ENCODE peak calls at places on chromosomes 13 and 19, in six cellular contexts. One of them, this sample, is unnamed.

GRCh38 chr19:53971608-53972007 is 8.9 kb downstream of the CACNG8 start:
- DNase-seq in SK-N-SH: no peak
- DNase-seq in neural progenitor cell: no peak
- DNase-seq in PC-3: no peak
- DNase-seq in GM23248: no peak
- DNase-seq in PC-9: no peak
- DNase-seq in this sample: peak; percentile 30

GRCh38 chr13:44309771-44310767 is 63.6 kb upstream of the SERP2 start:
- DNase-seq in GM23248: no peak
- DNase-seq in neural progenitor cell: no peak
- DNase-seq in PC-9: no peak
- DNase-seq in PC-3: peak; percentile 68
- DNase-seq in SK-N-SH: no peak
- DNase-seq in this sample: no peak

GRCh38 chr13:108682714-108683113 is 53.3 kb downstream of the MYO16 start:
- DNase-seq in PC-3: no peak
- DNase-seq in SK-N-SH: no peak
- DNase-seq in GM23248: no peak
- DNase-seq in PC-9: no peak
- DNase-seq in neural progenitor cell: no peak
- DNase-seq in this sample: no peak

GRCh38 chr13:41267106-41267505 is 3.7 kb upstream of the MTRF1 start:
- DNase-seq in PC-3: no peak
- DNase-seq in GM23248: peak; percentile 10
- DNase-seq in neural progenitor cell: no peak
- DNase-seq in SK-N-SH: no peak
- DNase-seq in PC-9: no peak
- DNase-seq in this sample: no peak

GRCh38 chr19:30309983-30310805 is 62.0 kb upstream of the ZNF536 start:
- DNase-seq in GM23248: no peak
- DNase-seq in neural progenitor cell: no peak
- DNase-seq in PC-9: no peak
- DNase-seq in SK-N-SH: no peak
- DNase-seq in PC-3: no peak
- DNase-seq in this sample: no peak

GRCh38 chr19:30095171-30095570 is 153.1 kb downstream of the URI1 start:
- DNase-seq in SK-N-SH: no peak
- DNase-seq in PC-9: no peak
- DNase-seq in neural progenitor cell: no peak
- DNase-seq in GM23248: no peak
- DNase-seq in PC-3: no peak
- DNase-seq in this sample: no peak

GRCh38 chr13:41064493-41064892 is 3.2 kb downstream of the WBP4 start:
- DNase-seq in GM23248: peak; percentile 87
- DNase-seq in PC-3: peak; percentile 68
- DNase-seq in PC-9: peak; percentile 47
- DNase-seq in neural progenitor cell: no peak
- DNase-seq in SK-N-SH: no peak
- DNase-seq in this sample: no peak

GRCh38 chr19:29367701-29368306 is 154.9 kb upstream of the UQCRFS1 start:
- DNase-seq in GM23248: no peak
- DNase-seq in SK-N-SH: no peak
- DNase-seq in PC-3: no peak
- DNase-seq in PC-9: no peak
- DNase-seq in neural progenitor cell: no peak
- DNase-seq in this sample: peak; percentile 22

GRCh38 chr13:29428992-29429315 is 166.5 kb downstream of the SLC7A1 start:
- DNase-seq in GM23248: no peak
- DNase-seq in SK-N-SH: no peak
- DNase-seq in neural progenitor cell: no peak
- DNase-seq in PC-9: no peak
- DNase-seq in PC-3: no peak
- DNase-seq in this sample: no peak

GRCh38 chr13:61162106-61162505 is 253.5 kb downstream of the PCDH20 start:
- DNase-seq in SK-N-SH: no peak
- DNase-seq in neural progenitor cell: no peak
- DNase-seq in PC-3: no peak
- DNase-seq in PC-9: no peak
- DNase-seq in GM23248: no peak
- DNase-seq in this sample: no peak

GRCh38 chr13:41061914-41062837 is 867 bp downstream of the WBP4 start:
- DNase-seq in PC-9: peak; percentile 65
- DNase-seq in GM23248: peak; percentile 87
- DNase-seq in SK-N-SH: no peak
- DNase-seq in PC-3: peak; percentile 44
- DNase-seq in neural progenitor cell: no peak
- DNase-seq in this sample: peak; percentile 76

GRCh38 chr13:98309569-98310335 is 132.7 kb upstream of the RNF113B start:
- DNase-seq in SK-N-SH: no peak
- DNase-seq in neural progenitor cell: no peak
- DNase-seq in PC-9: no peak
- DNase-seq in PC-3: no peak
- DNase-seq in GM23248: no peak
- DNase-seq in this sample: no peak

GRCh38 chr19:15563931-15564330 is 51.1 kb upstream of the CYP4F8 start:
- DNase-seq in PC-9: no peak
- DNase-seq in GM23248: no peak
- DNase-seq in neural progenitor cell: no peak
- DNase-seq in PC-3: no peak
- DNase-seq in SK-N-SH: no peak
- DNase-seq in this sample: no peak

GRCh38 chr13:51955281-51955771 is 55.9 kb downstream of the ATP7B start:
- DNase-seq in PC-3: peak; percentile 39
- DNase-seq in PC-9: no peak
- DNase-seq in SK-N-SH: no peak
- DNase-seq in neural progenitor cell: no peak
- DNase-seq in GM23248: no peak
- DNase-seq in this sample: no peak

GRCh38 chr13:73519720-73520119 is 460.9 kb downstream of the KLF5 start:
- DNase-seq in SK-N-SH: no peak
- DNase-seq in GM23248: no peak
- DNase-seq in PC-3: no peak
- DNase-seq in neural progenitor cell: no peak
- DNase-seq in PC-9: no peak
- DNase-seq in this sample: no peak

GRCh38 chr13:111595276-111595675 is 274.8 kb downstream of the TEX29 start:
- DNase-seq in SK-N-SH: no peak
- DNase-seq in PC-3: no peak
- DNase-seq in GM23248: no peak
- DNase-seq in PC-9: no peak
- DNase-seq in neural progenitor cell: no peak
- DNase-seq in this sample: no peak
- H3F3A ChIP-seq in SK-N-SH: no peaks in the 10 kb centered on the region
- H3F3A ChIP-seq in PC-3: no peaks in the 10 kb centered on the region
- H3F3A ChIP-seq in GM23248: no peaks in the 10 kb centered on the region
- H3F3A ChIP-seq in PC-9: no peaks in the 10 kb centered on the region
- H3F3A ChIP-seq in neural progenitor cell: no peaks in the 10 kb centered on the region
- H3F3A ChIP-seq in this sample: no peaks in the 10 kb centered on the region

DNA sequence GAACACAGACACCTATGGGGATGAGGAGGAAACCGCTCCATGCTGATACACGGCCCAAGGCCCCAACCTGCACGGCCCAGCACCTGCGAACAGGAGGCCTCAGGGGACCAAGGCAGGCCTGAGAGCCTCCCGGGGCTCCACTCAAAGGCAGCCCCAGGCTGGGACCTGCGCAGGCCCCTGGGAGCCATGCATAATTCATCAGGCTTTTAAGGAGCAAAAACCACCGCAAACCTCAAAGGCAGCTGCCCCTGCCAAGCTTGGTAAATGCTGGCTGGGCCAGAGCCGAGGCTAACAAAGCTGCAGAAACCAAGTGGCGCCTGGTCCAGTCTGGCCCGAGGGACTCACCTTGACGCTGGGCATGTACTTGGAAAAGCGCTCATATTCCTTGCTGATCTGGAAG is 8.0 kb downstream of the DDX39A start:
- DNase-seq in neural progenitor cell: no peak
- DNase-seq in SK-N-SH: no peak
- DNase-seq in PC-3: no peak
- DNase-seq in GM23248: no peak
- DNase-seq in PC-9: no peak
- DNase-seq in this sample: no peak
- H3F3A ChIP-seq in neural progenitor cell: peaks cover 15% of the 10 kb centered on the region
- H3F3A ChIP-seq in SK-N-SH: peaks cover 11% of the 10 kb centered on the region
- H3F3A ChIP-seq in PC-3: peaks cover 17% of the 10 kb centered on the region
- H3F3A ChIP-seq in GM23248: peaks cover 30% of the 10 kb centered on the region
- H3F3A ChIP-seq in PC-9: peaks cover 71% of the 10 kb centered on the region
- H3F3A ChIP-seq in this sample: peaks cover 25% of the 10 kb centered on the region

DNA sequence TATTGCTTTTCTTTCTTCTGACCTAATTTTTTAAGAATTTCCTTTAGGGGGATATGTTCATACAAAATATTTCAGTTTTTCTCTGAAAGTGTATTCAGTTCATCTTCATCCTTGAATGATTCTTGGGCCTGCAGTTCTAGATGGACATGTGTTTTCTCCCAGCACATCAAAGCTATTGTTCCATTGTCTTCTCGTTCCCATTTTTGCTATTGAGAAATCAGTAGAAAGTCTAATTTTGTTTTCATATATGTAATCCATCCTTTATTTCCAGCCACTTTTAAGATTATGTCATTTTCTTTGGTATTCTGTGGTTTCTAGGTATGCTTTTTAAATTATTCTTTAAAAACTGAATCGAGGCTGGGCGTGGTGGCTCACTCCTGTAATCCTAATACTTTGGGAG is 15.8 kb upstream of the GRAMD1A start:
- DNase-seq in SK-N-SH: no peak
- DNase-seq in GM23248: no peak
- DNase-seq in neural progenitor cell: no peak
- DNase-seq in PC-3: no peak
- DNase-seq in PC-9: no peak
- DNase-seq in this sample: no peak
- H3F3A ChIP-seq in SK-N-SH: no peaks in the 10 kb centered on the region
- H3F3A ChIP-seq in GM23248: no peaks in the 10 kb centered on the region
- H3F3A ChIP-seq in neural progenitor cell: peaks cover 4% of the 10 kb centered on the region
- H3F3A ChIP-seq in PC-3: no peaks in the 10 kb centered on the region
- H3F3A ChIP-seq in PC-9: peaks cover 8% of the 10 kb centered on the region
- H3F3A ChIP-seq in this sample: no peaks in the 10 kb centered on the region

GRCh38 chr19:1606138-1606651 is 933 bp upstream of the UQCR11 start:
- DNase-seq in GM23248: no peak
- DNase-seq in PC-9: no peak
- DNase-seq in PC-3: no peak
- DNase-seq in SK-N-SH: no peak
- DNase-seq in neural progenitor cell: no peak
- DNase-seq in this sample: no peak
- H3F3A ChIP-seq in GM23248: peaks cover 12% of the 10 kb centered on the region
- H3F3A ChIP-seq in PC-9: peaks cover 23% of the 10 kb centered on the region
- H3F3A ChIP-seq in PC-3: no peaks in the 10 kb centered on the region
- H3F3A ChIP-seq in SK-N-SH: peaks cover 18% of the 10 kb centered on the region
- H3F3A ChIP-seq in neural progenitor cell: peaks cover 53% of the 10 kb centered on the region
- H3F3A ChIP-seq in this sample: peaks cover 32% of the 10 kb centered on the region

DNA sequence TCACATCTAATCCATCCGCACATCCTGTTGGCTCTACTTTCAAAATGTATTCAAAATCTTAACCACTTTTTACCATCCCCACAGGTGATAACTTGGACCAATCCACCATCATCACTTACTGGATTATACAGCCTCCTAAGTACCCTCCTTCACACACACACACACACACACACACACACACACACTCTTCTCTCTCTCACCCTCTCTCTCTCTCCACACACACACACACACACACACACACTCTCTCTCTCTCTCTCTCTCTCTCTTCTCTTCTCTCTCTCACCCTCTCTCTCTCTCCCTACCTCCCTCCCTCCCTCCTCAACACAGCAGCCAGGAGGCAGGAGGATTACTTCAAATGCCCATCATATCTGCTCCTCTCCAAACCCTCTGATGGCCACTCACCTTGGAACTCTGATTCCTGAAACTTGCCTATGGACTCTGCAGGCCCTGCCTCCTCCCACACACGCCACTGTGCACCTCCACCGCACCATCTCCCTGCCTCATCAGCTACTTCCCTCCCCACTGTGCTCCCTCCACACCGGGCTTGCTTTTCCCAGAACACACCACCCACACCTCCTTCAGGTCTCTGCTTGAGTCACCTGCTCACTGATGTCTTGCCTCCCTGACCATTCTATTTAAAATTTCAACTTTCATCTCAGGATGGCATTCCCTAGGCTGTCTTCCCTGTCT is 39.7 kb downstream of the RCBTB2 start:
- DNase-seq in PC-9: no peak
- DNase-seq in SK-N-SH: no peak
- DNase-seq in GM23248: peak; percentile 18
- DNase-seq in PC-3: no peak
- DNase-seq in neural progenitor cell: no peak
- DNase-seq in this sample: no peak
- H3F3A ChIP-seq in PC-9: peaks cover 5% of the 10 kb centered on the region
- H3F3A ChIP-seq in SK-N-SH: peaks cover 5% of the 10 kb centered on the region
- H3F3A ChIP-seq in GM23248: peaks cover 24% of the 10 kb centered on the region
- H3F3A ChIP-seq in PC-3: peaks cover 19% of the 10 kb centered on the region
- H3F3A ChIP-seq in neural progenitor cell: no peaks in the 10 kb centered on the region
- H3F3A ChIP-seq in this sample: no peaks in the 10 kb centered on the region

GRCh38 chr19:1438933-1439358 is 750 bp downstream of the RPS15 start:
- DNase-seq in PC-9: no peak
- DNase-seq in SK-N-SH: peak; percentile 64
- DNase-seq in neural progenitor cell: peak; percentile 45
- DNase-seq in GM23248: peak; percentile 44
- DNase-seq in PC-3: no peak
- DNase-seq in this sample: no peak
- H3F3A ChIP-seq in PC-9: peaks cover 71% of the 10 kb centered on the region
- H3F3A ChIP-seq in SK-N-SH: peaks cover 62% of the 10 kb centered on the region
- H3F3A ChIP-seq in neural progenitor cell: peaks cover 83% of the 10 kb centered on the region
- H3F3A ChIP-seq in GM23248: peaks cover 49% of the 10 kb centered on the region
- H3F3A ChIP-seq in PC-3: peaks cover 6% of the 10 kb centered on the region
- H3F3A ChIP-seq in this sample: peaks cover 78% of the 10 kb centered on the region

GRCh38 chr19:50414850-50415660 is 3.7 kb upstream of the SPIB start:
- DNase-seq in neural progenitor cell: peak; percentile 86
- DNase-seq in SK-N-SH: peak; percentile 92
- DNase-seq in GM23248: peak; percentile 83
- DNase-seq in PC-3: peak; percentile 24
- DNase-seq in PC-9: no peak
- DNase-seq in this sample: peak; percentile 93
- H3F3A ChIP-seq in neural progenitor cell: peaks cover 12% of the 10 kb centered on the region
- H3F3A ChIP-seq in SK-N-SH: peaks cover 3% of the 10 kb centered on the region
- H3F3A ChIP-seq in GM23248: no peaks in the 10 kb centered on the region
- H3F3A ChIP-seq in PC-3: no peaks in the 10 kb centered on the region
- H3F3A ChIP-seq in PC-9: peaks cover 21% of the 10 kb centered on the region
- H3F3A ChIP-seq in this sample: peaks cover 14% of the 10 kb centered on the region

GRCh38 chr19:18107235-18108083 is 9.9 kb downstream of the MAST3 start:
- DNase-seq in PC-3: no peak
- DNase-seq in SK-N-SH: peak; percentile 21
- DNase-seq in PC-9: no peak
- DNase-seq in neural progenitor cell: no peak
- DNase-seq in GM23248: no peak
- DNase-seq in this sample: no peak
- H3F3A ChIP-seq in PC-3: no peaks in the 10 kb centered on the region
- H3F3A ChIP-seq in SK-N-SH: peaks cover 11% of the 10 kb centered on the region
- H3F3A ChIP-seq in PC-9: peaks cover 58% of the 10 kb centered on the region
- H3F3A ChIP-seq in neural progenitor cell: peaks cover 29% of the 10 kb centered on the region
- H3F3A ChIP-seq in GM23248: no peaks in the 10 kb centered on the region
- H3F3A ChIP-seq in this sample: peaks cover 14% of the 10 kb centered on the region

This sample was measured in GM23338.